ENCODE peak calls at places on chromosomes 1 and 21, in eight cellular contexts. X is GM12892, Y is Peyer's patch, O is ovary, G is HepG2, N is testis, P is right lobe of liver, R is uterus. V is an unnamed sample.

GRCh38 chr1:167554028-167554779 is 642 bp upstream of the CREG1 start:
- DNase-seq in X (no peak), G (no peak), Y (no peak), R (no peak), O (no peak), P (no peak), N (peak), V (peak)

GRCh38 chr21:20276954-20277353 is 721.3 kb upstream of the NCAM2 start:
- DNase-seq in G (no peak), Y (no peak), N (no peak), O (no peak), R (no peak), X (no peak), P (no peak), V (no peak)

GRCh38 chr21:22743085-22743484 is 1744.9 kb downstream of the NCAM2 start:
- DNase-seq in P (no peak), R (no peak), X (no peak), Y (no peak), N (no peak), G (no peak), O (no peak), V (no peak)

GRCh38 chr1:171220551-171221175 is 27.6 kb upstream of the FMO1 start:
- DNase-seq in O (peak), X (no peak), Y (no peak), G (no peak), R (no peak), P (no peak), N (no peak), V (no peak)

GRCh38 chr1:182968151-182968741 is 15.3 kb upstream of the SHCBP1L start:
- DNase-seq in O (no peak), G (peak), Y (no peak), N (no peak), X (no peak), R (no peak), P (no peak), V (no peak)

GRCh38 chr1:119773711-119774241 is 5.1 kb upstream of the HMGCS2 start:
- DNase-seq in Y (no peak), N (no peak), X (no peak), O (no peak), G (no peak), P (no peak), R (no peak), V (no peak)

GRCh38 chr1:110673805-110674336 is 869 bp downstream of the KCNA3 start:
- DNase-seq in R (no peak), N (no peak), P (no peak), O (no peak), X (no peak), Y (peak), G (no peak), V (no peak)

GRCh38 chr1:218553197-218553596 is 208.1 kb downstream of the TGFB2 start:
- DNase-seq in X (no peak), Y (no peak), G (no peak), O (no peak), N (no peak), P (no peak), R (no peak), V (no peak)

GRCh38 chr1:246324711-246325110 is 182.4 kb downstream of the SMYD3 start:
- DNase-seq in X (no peak), Y (no peak), O (no peak), N (no peak), G (no peak), R (no peak), P (no peak), V (no peak)

GRCh38 chr1:183023146-183023600 is at the start of gene LAMC1:
- DNase-seq in O (peak), Y (peak), X (peak), G (peak), N (peak), R (peak), P (peak), V (peak)

GRCh38 chr1:9592510-9593075 is 3.9 kb downstream of the TMEM201 start:
- DNase-seq in O (peak), Y (no peak), G (no peak), N (no peak), P (no peak), R (no peak), X (no peak), V (no peak)

GRCh38 chr21:44052071-44052829 is 40.1 kb downstream of the TRAPPC10 start:
- DNase-seq in O (no peak), X (no peak), P (no peak), R (no peak), Y (no peak), N (no peak), G (no peak), V (no peak)

GRCh38 chr1:89487972-89488371 is 36.7 kb upstream of the LRRC8B start:
- DNase-seq in N (no peak), G (no peak), R (no peak), P (no peak), O (no peak), Y (no peak), X (no peak), V (no peak)

GRCh38 chr1:38474738-38475623 is 384.6 kb downstream of the RRAGC start:
- DNase-seq in N (no peak), Y (no peak), G (no peak), R (no peak), O (no peak), X (peak), P (no peak), V (no peak)

GRCh38 chr1:150973826-150974579 is 632 bp downstream of the CERS2 start:
- DNase-seq in P (peak), R (peak), G (no peak), Y (peak), O (peak), N (peak), X (peak), V (peak)

GRCh38 chr1:83999316-83999819 is 436 bp upstream of the TTLL7 start:
- DNase-seq in G (peak), O (peak), Y (no peak), R (peak), P (no peak), N (peak), X (peak), V (peak)

GRCh38 chr1:165056914-165057313 is 299.6 kb downstream of the LMX1A start:
- DNase-seq in Y (no peak), N (no peak), G (no peak), R (no peak), O (no peak), P (no peak), X (no peak), V (no peak)

GRCh38 chr1:32447469-32448185 is 17.2 kb upstream of the ZBTB8B start:
- DNase-seq in Y (no peak), P (no peak), R (peak), N (peak), X (no peak), O (peak), G (no peak), V (no peak)

GRCh38 chr1:40861227-40862003 is 748 bp downstream of the CITED4 start:
- DNase-seq in N (peak), X (no peak), P (peak), G (no peak), O (peak), R (peak), Y (peak), V (peak)

GRCh38 chr21:41419921-41420862 is 5.8 kb upstream of the MX1 start:
- DNase-seq in X (peak), Y (peak), N (peak), R (peak), O (peak), G (peak), P (peak), V (peak)

GRCh38 chr1:215865060-215865459 is 298.0 kb downstream of the KCTD3 start:
- DNase-seq in P (no peak), R (no peak), Y (no peak), N (no peak), O (no peak), X (no peak), G (peak), V (no peak)

GRCh38 chr1:190904091-190904695 is 426.5 kb upstream of the BRINP3 start:
- DNase-seq in G (no peak), X (no peak), R (no peak), P (no peak), O (no peak), N (no peak), Y (no peak), V (no peak)

GRCh38 chr1:153488731-153489130 is 28.3 kb upstream of the S100A7 start:
- DNase-seq in P (no peak), Y (no peak), N (peak), O (no peak), G (no peak), R (no peak), X (no peak), V (no peak)

GRCh38 chr1:110798691-110799256 is 74.2 kb upstream of the CD53 start:
- DNase-seq in P (no peak), Y (no peak), G (no peak), R (no peak), X (no peak), O (no peak), N (no peak), V (no peak)

GRCh38 chr1:221276911-221277310 is 397.7 kb downstream of the HLX start:
- DNase-seq in N (no peak), P (no peak), R (no peak), G (no peak), X (no peak), Y (no peak), O (no peak), V (no peak)

GRCh38 chr1:229270547-229271447 is at the start of gene RAB4A:
- DNase-seq in O (peak), X (peak), P (peak), R (peak), G (peak), Y (peak), N (peak), V (peak)
- TF ChIP-seq POLR2A in O (peak), X (peak), P (peak), R (peak), G (peak), Y (peak), N (no peak), V (peak)

DNA sequence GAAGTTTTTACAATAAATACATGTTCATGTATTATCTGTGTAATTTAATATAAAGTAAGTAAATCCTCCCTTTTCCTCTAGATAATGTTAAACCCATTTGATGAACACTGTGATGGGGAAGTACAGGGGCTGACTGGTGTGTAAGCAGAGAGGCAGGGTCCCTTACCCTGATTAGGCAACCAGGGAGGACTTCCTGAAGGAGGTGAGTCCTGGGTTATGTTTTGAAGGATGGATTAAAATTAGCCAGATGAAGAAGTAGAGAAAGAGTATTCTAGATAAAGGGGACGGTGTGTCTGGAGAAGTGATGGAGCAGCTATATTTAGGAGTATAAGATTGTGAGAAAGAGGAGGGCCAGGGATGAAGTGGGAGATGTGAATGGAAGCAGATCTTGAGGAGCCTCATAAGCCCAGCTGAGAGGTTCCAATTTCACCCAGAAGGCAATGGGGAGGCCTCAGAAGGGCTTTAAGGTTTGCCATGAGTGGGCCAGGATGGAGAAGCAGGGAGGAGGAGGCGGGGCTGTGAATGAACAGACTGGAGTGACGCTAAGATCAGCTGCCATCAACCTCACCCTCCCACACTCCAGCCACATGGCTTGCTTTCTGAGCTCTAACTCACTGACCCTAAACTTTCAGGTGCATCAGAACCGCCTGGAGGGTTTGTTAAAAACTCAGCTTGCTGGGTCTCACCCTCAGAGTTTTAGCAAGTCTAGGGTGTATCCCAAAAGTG is 30.9 kb upstream of the ID3 start:
- DNase-seq in N (no peak), O (no peak), X (no peak), Y (no peak), P (no peak), G (no peak), R (no peak), V (no peak)
- TF ChIP-seq POLR2A in N (no peak), O (no peak), X (peak), Y (no peak), P (no peak), G (no peak), R (no peak), V (no peak)

DNA sequence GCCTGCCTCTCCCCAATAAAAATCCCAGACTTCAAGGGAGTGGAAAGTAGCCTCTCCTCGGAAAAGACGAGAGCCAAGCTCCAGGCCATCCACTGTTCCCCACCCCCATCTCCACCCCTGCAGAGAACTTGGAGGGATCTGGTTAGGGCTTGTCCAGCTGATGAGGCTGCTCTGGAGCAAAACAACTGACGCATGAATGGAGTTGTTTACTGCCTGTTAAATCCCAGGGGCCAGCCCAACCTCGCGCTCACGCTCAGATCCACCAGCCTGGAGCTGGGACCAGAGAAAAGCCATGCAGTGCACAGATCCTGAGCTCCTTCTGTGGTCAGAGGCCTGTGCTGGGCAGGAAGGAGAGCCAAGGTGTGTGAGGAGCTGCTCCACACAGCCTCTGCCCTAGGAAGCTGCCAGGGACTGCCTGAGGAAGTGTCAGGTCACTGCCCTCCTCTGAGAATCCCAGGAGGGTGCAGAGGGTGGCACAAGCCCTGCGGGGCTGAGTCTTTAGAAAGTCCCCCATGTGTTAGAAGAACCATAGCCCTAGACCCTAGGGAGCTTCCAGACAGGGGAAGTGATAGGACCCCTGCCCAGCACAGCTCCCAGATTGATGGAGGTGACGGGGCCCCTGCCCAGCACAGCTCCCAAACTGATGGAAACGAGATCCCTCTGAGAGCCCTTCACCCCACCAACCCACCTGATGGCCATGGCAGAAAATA is 109.0 kb upstream of the IPO9 start:
- DNase-seq in G (no peak), X (no peak), P (no peak), Y (peak), N (peak), R (peak), O (peak), V (no peak)
- TF ChIP-seq POLR2A in G (no peak), X (no peak), P (no peak), Y (no peak), N (no peak), R (peak), O (peak), V (no peak)

DNA sequence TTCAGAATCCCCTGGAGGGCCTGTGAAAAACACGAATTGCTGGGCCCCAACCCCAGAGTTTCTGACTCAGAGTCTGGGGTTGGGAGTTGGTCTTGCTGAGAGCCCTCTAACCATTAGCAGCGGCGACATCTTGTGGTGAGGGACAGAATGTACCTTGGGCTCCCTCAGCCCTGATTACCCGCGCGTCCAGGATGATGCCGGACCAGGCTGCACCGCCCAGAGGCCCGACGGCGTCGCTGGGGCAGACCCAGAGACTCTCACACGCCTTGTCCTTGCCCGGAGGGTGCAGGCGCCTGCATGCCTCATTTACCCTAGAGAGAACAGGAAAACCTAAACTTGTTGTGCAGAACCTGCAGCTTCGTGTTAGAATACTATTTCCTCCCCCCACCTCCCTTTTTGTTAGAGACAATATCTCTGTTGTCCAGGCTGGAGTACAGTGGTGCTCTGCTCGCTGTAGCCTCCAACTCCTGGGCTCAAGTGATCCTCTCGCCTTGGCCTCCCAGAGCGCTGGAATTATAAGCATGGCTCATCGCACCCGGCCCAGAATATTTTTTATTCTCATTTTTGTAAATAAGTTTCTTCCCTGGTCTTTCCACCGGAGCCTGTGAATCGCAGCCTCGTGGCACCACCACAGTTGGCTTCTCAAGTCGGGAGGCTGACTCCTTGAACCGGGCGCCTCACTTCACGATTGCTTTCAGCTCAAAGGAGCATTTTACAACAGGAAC is 22.2 kb upstream of the RD3 start:
- DNase-seq in G (peak), X (peak), R (peak), Y (peak), O (peak), N (peak), P (peak), V (peak)
- TF ChIP-seq POLR2A in G (no peak), X (no peak), R (no peak), Y (no peak), O (no peak), N (no peak), P (no peak), V (no peak)

GRCh38 chr1:228016181-228016510 is 9.3 kb downstream of the WNT3A start:
- DNase-seq in O (peak), R (no peak), X (no peak), P (peak), G (no peak), N (no peak), Y (no peak), V (no peak)

GRCh38 chr1:228018961-228019721 is 12.3 kb downstream of the WNT3A start:
- DNase-seq in P (peak), X (no peak), G (no peak), N (no peak), Y (peak), R (no peak), O (peak), V (no peak)

GRCh38 chr1:228016653-228017355 is 10.0 kb downstream of the WNT3A start:
- DNase-seq in R (peak), P (peak), X (no peak), Y (peak), G (no peak), N (no peak), O (peak), V (no peak)

GRCh38 chr1:228017356-228018124 is 10.7 kb downstream of the WNT3A start:
- DNase-seq in Y (peak), P (peak), X (no peak), O (peak), G (no peak), N (no peak), R (no peak), V (no peak)

DNA sequence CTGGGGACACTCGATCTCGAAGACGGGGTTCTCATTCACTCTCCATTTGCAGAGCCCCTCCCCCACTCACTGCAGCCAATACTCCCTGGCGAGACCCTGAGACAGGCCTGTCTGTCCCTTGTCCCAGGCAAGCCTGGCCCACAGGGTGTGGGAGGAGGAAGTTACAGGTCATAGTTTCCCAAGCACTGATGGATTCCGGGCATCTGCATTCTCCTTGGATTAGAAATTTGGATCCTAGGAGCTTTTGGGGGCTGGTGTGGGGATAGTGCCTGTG is 11.3 kb downstream of the WNT3A start:
- DNase-seq in P (peak), R (no peak), N (no peak), G (no peak), Y (no peak), O (no peak), X (no peak), V (no peak)
- TF ChIP-seq POLR2A in P (no peak), R (no peak), N (no peak), G (no peak), Y (no peak), O (no peak), X (no peak), V (no peak)

DNA sequence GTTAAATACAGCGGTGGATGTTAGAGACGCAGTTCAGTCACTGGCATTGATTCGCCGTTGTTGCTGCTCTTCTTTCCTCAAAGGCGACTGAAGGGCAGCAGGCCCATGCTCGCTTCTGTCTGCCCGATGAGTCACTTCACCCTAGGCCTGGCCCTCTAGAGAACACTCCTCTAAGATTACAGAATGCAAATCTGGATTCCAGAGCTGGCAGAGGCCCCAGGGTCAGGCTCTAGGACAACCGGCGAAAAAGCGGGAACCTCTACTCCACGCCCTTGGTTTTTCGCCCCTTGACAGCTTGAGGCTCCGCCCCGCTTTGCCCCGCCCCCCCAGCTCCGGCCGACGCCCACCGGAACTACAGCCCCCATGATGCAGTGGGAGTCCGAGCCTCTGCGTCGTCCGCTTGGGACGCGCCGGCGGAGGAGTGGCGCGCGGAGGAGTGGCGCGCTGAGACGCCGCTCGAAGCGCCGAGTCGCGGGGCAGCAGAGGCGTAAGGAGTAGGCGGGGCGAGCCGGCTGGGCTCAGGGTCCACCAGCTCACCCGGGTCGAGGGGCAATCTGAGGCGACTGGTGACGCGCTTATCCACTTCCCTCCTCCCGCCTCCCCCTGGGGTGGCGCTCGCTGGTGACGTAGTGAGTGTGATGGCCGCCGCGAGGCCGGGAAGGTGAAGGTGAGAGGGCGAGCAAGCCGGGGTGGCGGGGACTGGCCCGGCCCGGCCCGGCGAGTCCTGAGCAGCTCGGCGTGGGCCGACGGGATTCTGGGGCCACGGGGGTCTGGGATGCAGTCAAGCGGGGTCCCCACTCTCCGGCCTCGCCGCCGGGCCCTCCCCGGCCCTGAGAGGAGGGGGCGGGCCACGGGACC is at the start of gene MFN2:
- DNase-seq in P (peak), O (peak), R (peak), N (peak), X (peak), G (peak), Y (peak), V (peak)
- TF ChIP-seq POLR2A in P (peak), O (peak), R (peak), N (peak), X (peak), G (peak), Y (peak), V (peak)